ENCODE peak calls at places on chromosomes 11 and 22, in ten cellular contexts. X is ovary, C is B cell, R is uterus, D is testis, U is neural crest cell, G is lower lobe of right lung, K is transverse colon, N is kidney epithelial cell, E is kidney. H is an unnamed sample.

GRCh38 chr11:13316528-13316961 is 39.0 kb downstream of the BMAL1 start:
- DNase-seq in X (peak), C (no peak), R (peak), D (no peak), U (no peak), G (peak), K (no peak), N (no peak), E (no peak), H (no peak)

GRCh38 chr11:47179655-47179991 is 2.9 kb upstream of the ARFGAP2 start:
- DNase-seq in X (no peak), C (peak), R (no peak), D (peak), U (peak), G (no peak), K (no peak), N (no peak), E (no peak), H (peak)

GRCh38 chr11:46564459-46564858 is 29.4 kb downstream of the AMBRA1 start:
- DNase-seq in X (no peak), C (no peak), R (no peak), D (no peak), U (no peak), G (no peak), K (no peak), N (no peak), E (no peak), H (no peak)

GRCh38 chr11:4543561-4543960 is 1.4 kb upstream of the OR52M1 start:
- DNase-seq in X (no peak), C (no peak), R (no peak), D (no peak), U (no peak), G (no peak), K (no peak), N (no peak), E (no peak), H (no peak)

GRCh38 chr11:123363556-123363955 is 66.5 kb upstream of the GRAMD1B start:
- DNase-seq in X (no peak), C (no peak), R (no peak), D (no peak), U (no peak), G (no peak), K (no peak), N (no peak), E (no peak), H (no peak)

GRCh38 chr11:47393163-47394049 is 15.0 kb upstream of the SLC39A13 start:
- DNase-seq in X (no peak), C (no peak), R (no peak), D (peak), U (no peak), G (peak), K (no peak), N (no peak), E (peak), H (no peak)

GRCh38 chr22:34414467-34415440 is 494.5 kb upstream of the LARGE1 start:
- DNase-seq in X (no peak), C (no peak), R (no peak), D (peak), U (peak), G (no peak), K (peak), N (peak), E (no peak), H (peak)

GRCh38 chr11:129286813-129287212 is 88.8 kb upstream of the BARX2 start:
- DNase-seq in X (no peak), C (no peak), R (no peak), D (peak), U (no peak), G (no peak), K (no peak), N (no peak), E (no peak), H (no peak)

GRCh38 chr11:67468056-67468455 is 995 bp downstream of the TMEM134 start:
- DNase-seq in X (peak), C (no peak), R (peak), D (no peak), U (no peak), G (peak), K (peak), N (no peak), E (peak), H (no peak)

GRCh38 chr11:41522391-41522790 is 62.9 kb upstream of the LRRC4C start:
- DNase-seq in X (no peak), C (no peak), R (no peak), D (no peak), U (no peak), G (no peak), K (no peak), N (peak), E (no peak), H (no peak)

GRCh38 chr11:102780491-102780918 is at the start of gene MMP10:
- DNase-seq in X (no peak), C (no peak), R (no peak), D (no peak), U (no peak), G (no peak), K (no peak), N (peak), E (no peak), H (no peak)

GRCh38 chr22:49244466-49245420 is 582.9 kb downstream of the BRD1 start:
- DNase-seq in X (no peak), C (no peak), R (peak), D (peak), U (no peak), G (no peak), K (no peak), N (no peak), E (peak), H (no peak)

DNA sequence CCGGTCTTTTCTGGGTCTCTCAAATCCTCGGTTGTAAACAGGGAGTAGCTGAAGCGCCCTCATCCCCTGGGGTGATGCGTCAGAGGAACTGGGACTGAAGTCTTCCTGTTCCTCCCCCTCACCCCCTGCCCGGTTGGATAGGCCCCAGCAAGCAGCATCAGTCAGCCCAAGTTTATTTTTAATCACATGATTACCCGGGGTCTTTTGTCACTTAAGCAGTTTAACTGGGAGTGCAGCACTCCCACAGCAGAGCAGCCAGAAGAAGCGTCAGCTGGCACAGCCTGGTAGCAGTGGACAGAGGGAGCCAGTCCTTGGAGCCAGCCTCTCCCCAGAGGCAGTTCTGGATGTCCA is 342.1 kb downstream of the CTTN start:
- DNase-seq in X (no peak), C (no peak), R (no peak), D (no peak), U (no peak), G (no peak), K (no peak), N (no peak), E (no peak), H (peak)
- TF ChIP-seq CTCF in X (no peak), C (no peak), R (no peak), D (no peak), U (no peak), G (no peak), K (no peak), N (no peak), E (no peak), H (no peak)

DNA sequence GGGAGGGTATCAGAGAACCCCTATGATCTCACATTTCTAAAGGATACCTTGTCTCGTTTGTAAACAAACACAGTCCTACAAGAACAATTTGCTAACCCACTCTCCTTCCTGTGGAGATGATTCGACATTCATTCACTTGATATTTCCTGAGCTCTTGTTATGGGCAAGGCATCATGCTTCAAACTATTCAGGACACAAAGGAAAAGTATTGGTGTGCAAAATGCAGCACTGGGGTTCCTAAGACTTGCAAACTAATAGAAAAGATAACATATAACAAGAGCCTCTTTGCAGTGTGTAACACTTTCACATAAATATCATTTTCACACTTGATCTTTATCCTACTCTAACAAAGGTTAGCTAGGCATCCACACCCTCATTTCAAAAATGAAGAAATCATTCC is 211.5 kb upstream of the BLID start:
- DNase-seq in X (no peak), C (no peak), R (no peak), D (no peak), U (no peak), G (no peak), K (no peak), N (no peak), E (no peak), H (no peak)
- TF ChIP-seq CTCF in X (no peak), C (no peak), R (no peak), D (no peak), U (no peak), G (no peak), K (no peak), N (no peak), E (no peak), H (no peak)

GRCh38 chr11:27210509-27210908 is 152.5 kb downstream of the CCDC34 start:
- DNase-seq in X (no peak), C (no peak), R (no peak), D (no peak), U (no peak), G (no peak), K (no peak), N (no peak), E (no peak), H (no peak)

GRCh38 chr11:27209562-27210005 is 153.4 kb downstream of the CCDC34 start:
- DNase-seq in X (no peak), C (no peak), R (no peak), D (no peak), U (no peak), G (no peak), K (no peak), N (peak), E (no peak), H (no peak)

GRCh38 chr11:27212248-27212780 is 150.7 kb downstream of the CCDC34 start:
- DNase-seq in X (no peak), C (no peak), R (no peak), D (no peak), U (no peak), G (no peak), K (no peak), N (no peak), E (no peak), H (no peak)

GRCh38 chr11:27213232-27213660 is 149.8 kb downstream of the CCDC34 start:
- DNase-seq in X (no peak), C (no peak), R (no peak), D (no peak), U (no peak), G (no peak), K (no peak), N (peak), E (no peak), H (no peak)

DNA sequence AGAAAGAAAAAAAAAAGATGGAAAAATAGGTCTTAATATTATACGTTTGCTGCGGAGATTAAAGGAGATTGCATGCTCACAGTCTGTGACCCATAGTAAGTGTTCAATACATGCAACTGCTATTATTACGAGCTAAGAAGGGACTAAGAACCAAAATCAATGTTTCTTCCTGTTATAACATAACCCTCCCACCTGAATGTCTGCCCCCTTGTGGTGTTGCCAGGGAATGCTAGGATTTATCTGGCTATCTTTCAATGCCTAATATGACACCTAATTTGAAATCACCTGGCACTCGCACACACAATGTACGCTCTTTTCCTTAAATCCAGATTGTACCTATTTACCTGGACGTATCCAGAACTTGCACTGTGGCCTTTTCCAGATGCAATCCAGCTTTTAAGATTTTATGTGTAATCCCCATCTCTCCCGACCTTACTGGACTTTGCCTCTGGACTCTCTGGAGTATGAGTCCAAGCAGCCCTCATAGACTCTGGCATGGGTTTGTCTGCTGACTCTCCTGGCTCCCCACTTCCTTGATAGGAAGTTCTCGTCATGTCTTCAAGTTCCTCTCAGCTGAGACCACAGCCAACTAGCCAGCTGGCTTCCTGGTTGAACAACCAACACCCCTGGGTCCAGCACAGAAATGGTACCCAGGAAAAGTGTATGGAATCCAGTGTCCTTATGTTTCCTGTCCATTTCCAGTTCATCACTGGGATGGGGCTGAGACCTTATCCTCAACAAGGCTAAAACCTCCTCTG is 151.5 kb downstream of the CCDC34 start:
- DNase-seq in X (no peak), C (no peak), R (no peak), D (no peak), U (peak), G (no peak), K (no peak), N (no peak), E (no peak), H (no peak)
- TF ChIP-seq CTCF in X (no peak), C (no peak), R (no peak), D (no peak), U (peak), G (peak), K (peak), N (peak), E (peak), H (peak)

DNA sequence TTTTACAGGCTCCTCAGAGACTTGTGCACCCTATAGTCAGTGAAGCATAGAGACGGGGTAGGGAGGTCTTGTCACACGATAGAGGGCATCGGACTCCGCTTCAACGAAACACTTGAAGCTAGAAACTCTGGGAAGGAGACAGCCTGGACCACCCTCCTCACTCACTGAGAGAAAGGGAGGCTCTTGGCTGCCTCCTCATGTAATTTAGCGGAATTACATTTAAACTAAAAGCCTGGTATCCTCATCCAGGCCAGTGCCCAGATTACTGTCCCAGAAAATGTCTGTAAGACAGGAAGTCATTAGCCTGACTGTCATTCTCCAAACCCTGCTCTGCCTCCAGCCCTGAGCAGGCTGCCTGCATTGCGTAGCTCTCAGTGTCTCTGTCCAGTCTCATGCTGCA is 36.0 kb downstream of the TTLL1 start:
- DNase-seq in X (no peak), C (no peak), R (no peak), D (no peak), U (peak), G (no peak), K (no peak), N (no peak), E (no peak), H (no peak)
- TF ChIP-seq CTCF in X (no peak), C (no peak), R (no peak), D (no peak), U (peak), G (peak), K (no peak), N (peak), E (no peak), H (peak)

GRCh38 chr11:61670626-61671025 is 9.6 kb upstream of the DAGLA start:
- DNase-seq in X (no peak), C (no peak), R (no peak), D (no peak), U (no peak), G (no peak), K (no peak), N (no peak), E (no peak), H (no peak)

GRCh38 chr11:61669417-61669816 is 10.8 kb upstream of the DAGLA start:
- DNase-seq in X (no peak), C (no peak), R (no peak), D (no peak), U (no peak), G (no peak), K (no peak), N (no peak), E (no peak), H (no peak)

GRCh38 chr11:61666684-61667297 is 13.4 kb upstream of the DAGLA start:
- DNase-seq in X (no peak), C (no peak), R (no peak), D (no peak), U (no peak), G (no peak), K (no peak), N (no peak), E (no peak), H (no peak)

GRCh38 chr11:61671527-61671926 is 8.7 kb upstream of the DAGLA start:
- DNase-seq in X (no peak), C (no peak), R (no peak), D (no peak), U (no peak), G (no peak), K (peak), N (no peak), E (no peak), H (no peak)

GRCh38 chr11:61667684-61668320 is 12.4 kb upstream of the DAGLA start:
- DNase-seq in X (no peak), C (no peak), R (no peak), D (no peak), U (no peak), G (no peak), K (no peak), N (no peak), E (no peak), H (no peak)
- TF ChIP-seq CTCF in X (no peak), C (no peak), R (no peak), D (no peak), U (no peak), G (no peak), K (no peak), N (no peak), E (no peak), H (no peak)